ENCODE peak calls at places on chromosomes 16 and 17, in nine cellular contexts. R is stimulated activated CD4-positive, alpha-beta T cell treated with anti-CD3 and anti-CD28 coated beads, TNF-alpha, amount 100 ng/mL, for 24 hours; F is BE2C; B is stimulated activated CD8-positive, alpha-beta memory T cell treated with anti-CD3 and anti-CD28 coated beads, Interleukin-15, amount 100 ng/mL, for 1 hour; Q is AG09309; P is activated naive CD8-positive, alpha-beta T cell treated with anti-CD3 and anti-CD28 coated beads, Interleukin-2, amount 50 U/mL, for 24 hours; Z is bronchial epithelial cell; W is putamen; C is fibroblast of mammary gland. A is an unnamed sample.
A peak's percentile ranks its signal among the peaks of the same experiment; 100 is the strongest.

GRCh38 chr16:85986931-85987749 is 88.2 kb downstream of the IRF8 start:
- DNase-seq in R (no peak), F (peak; percentile 43), B (peak; percentile 8), Q (no peak), P (peak; percentile 73), Z (no peak), W (no peak), C (no peak), A (no peak)

GRCh38 chr17:77736207-77736600 is 222.3 kb upstream of the TNRC6C start:
- DNase-seq in R (no peak), F (no peak), B (no peak), Q (no peak), P (no peak), Z (no peak), W (no peak), C (no peak), A (no peak)

GRCh38 chr16:2471016-2471652 is at the start of gene NTN3:
- DNase-seq in R (no peak), F (peak; percentile 86), B (no peak), Q (no peak), P (peak; percentile 27), Z (no peak), W (no peak), C (no peak), A (no peak)

GRCh38 chr17:39097537-39097936 is 53.9 kb downstream of the PLXDC1 start:
- DNase-seq in R (no peak), F (no peak), B (no peak), Q (no peak), P (no peak), Z (no peak), W (no peak), C (no peak), A (no peak)

GRCh38 chr17:36016555-36016954 is 1.2 kb downstream of the CCL23 start:
- DNase-seq in R (no peak), F (no peak), B (no peak), Q (no peak), P (no peak), Z (no peak), W (no peak), C (no peak), A (no peak)

GRCh38 chr16:27318399-27319256 is 4.9 kb downstream of the IL4R start:
- DNase-seq in R (peak; percentile 42), F (no peak), B (peak; percentile 25), Q (no peak), P (peak; percentile 59), Z (peak; percentile 100), W (no peak), C (no peak), A (no peak)

GRCh38 chr17:58330544-58330996 is 2.0 kb upstream of the TSPOAP1 start:
- DNase-seq in R (no peak), F (no peak), B (no peak), Q (no peak), P (peak; percentile 48), Z (no peak), W (no peak), C (no peak), A (no peak)

GRCh38 chr16:57509231-57509923 is 23.1 kb upstream of the DOK4 start:
- DNase-seq in R (no peak), F (peak; percentile 71), B (no peak), Q (no peak), P (no peak), Z (no peak), W (no peak), C (no peak), A (no peak)

GRCh38 chr17:50699410-50699809 is 8.3 kb downstream of the ANKRD40 start:
- DNase-seq in R (no peak), F (no peak), B (no peak), Q (no peak), P (no peak), Z (no peak), W (no peak), C (no peak), A (no peak)

GRCh38 chr17:27491713-27492190 is 35.5 kb downstream of the KSR1 start:
- DNase-seq in R (no peak), F (no peak), B (no peak), Q (no peak), P (no peak), Z (no peak), W (no peak), C (no peak), A (no peak)